ENCODE peak calls at places on chromosomes 3 and 15, in ten cellular contexts. C, Y, B, M, R, X, H, V, S and G are unnamed samples.

GRCh38 chr3:183298708-183299153 is 45.7 kb downstream of the B3GNT5 start:
- DNase-seq in X (no peak), C (no peak), M (peak; percentile 41), Y (peak; percentile 79), V (peak; percentile 66), H (peak; percentile 24), R (peak; percentile 94), S (peak; percentile 89), B (peak; percentile 68), G (peak; percentile 72)

GRCh38 chr3:57110797-57111196 is 50.3 kb downstream of the SPATA12 start:
- DNase-seq in Y (no peak), R (no peak), X (no peak), H (no peak), B (no peak), C (peak; percentile 27), V (no peak), M (no peak), S (no peak), G (no peak)

GRCh38 chr15:101198820-101199219 is 53.0 kb downstream of the CHSY1 start:
- DNase-seq in V (no peak), B (no peak), X (no peak), S (no peak), C (no peak), Y (no peak), H (no peak), R (peak; percentile 48), M (no peak), G (no peak)

GRCh38 chr15:34132881-34133280 is 31.0 kb downstream of the PGBD4 start:
- DNase-seq in M (no peak), S (no peak), R (peak; percentile 53), X (no peak), C (no peak), B (no peak), Y (peak; percentile 72), H (no peak), V (no peak), G (no peak)

GRCh38 chr3:195829897-195830254 is 18.1 kb upstream of the MUC4 start:
- DNase-seq in B (no peak), M (no peak), S (no peak), R (no peak), V (no peak), Y (no peak), X (no peak), C (no peak), H (no peak), G (no peak)

GRCh38 chr15:49235446-49236207 is 65.6 kb downstream of the GALK2 start:
- DNase-seq in B (peak; percentile 67), R (peak; percentile 92), X (peak; percentile 10), S (peak; percentile 89), Y (peak; percentile 52), M (peak; percentile 79), H (peak; percentile 19), C (peak; percentile 9), V (peak; percentile 51), G (no peak)

GRCh38 chr15:91116379-91117067 is 16.5 kb downstream of the SV2B start:
- DNase-seq in X (no peak), B (no peak), V (no peak), M (no peak), Y (no peak), H (no peak), S (no peak), C (peak; percentile 80), R (no peak), G (no peak)

GRCh38 chr3:55719508-55719907 is 232.4 kb upstream of the WNT5A start:
- DNase-seq in X (no peak), B (no peak), Y (no peak), H (no peak), V (no peak), M (no peak), R (no peak), S (peak; percentile 56), C (no peak), G (no peak)

GRCh38 chr15:75233504-75234190 is 24.5 kb upstream of the GOLGA6C start:
- DNase-seq in X (no peak), H (no peak), R (no peak), M (no peak), C (no peak), V (no peak), Y (no peak), S (no peak), B (no peak), G (no peak)

GRCh38 chr15:58329781-58330467 is 101.9 kb upstream of the LIPC start:
- DNase-seq in H (no peak), V (no peak), Y (no peak), M (no peak), S (no peak), X (no peak), R (no peak), C (no peak), B (peak; percentile 45), G (no peak)

GRCh38 chr15:65389226-65389625 is 11.4 kb upstream of the IGDCC3 start:
- DNase-seq in C (no peak), X (no peak), R (no peak), V (no peak), Y (no peak), M (no peak), H (no peak), B (no peak), S (no peak), G (no peak)

GRCh38 chr3:11300970-11301369 is 28.8 kb downstream of the ATG7 start:
- DNase-seq in R (peak; percentile 59), C (no peak), X (no peak), M (no peak), S (no peak), Y (no peak), B (no peak), V (no peak), H (no peak), G (no peak)

GRCh38 chr3:29381595-29381994 is 100.7 kb downstream of the RBMS3 start:
- DNase-seq in X (no peak), S (no peak), R (peak; percentile 51), V (no peak), Y (no peak), B (no peak), M (no peak), H (no peak), C (no peak), G (no peak)

GRCh38 chr15:58628206-58629057 is 121.1 kb downstream of the ADAM10 start:
- DNase-seq in R (no peak), M (peak; percentile 39), C (no peak), Y (no peak), X (no peak), V (no peak), S (peak; percentile 46), B (no peak), H (no peak), G (no peak)

GRCh38 chr3:117788086-117788485 is 1078.5 kb downstream of the TUSC7 start:
- DNase-seq in Y (peak; percentile 47), H (no peak), V (peak; percentile 24), X (no peak), S (peak; percentile 84), C (peak; percentile 2), R (peak; percentile 90), B (no peak), M (peak; percentile 28), G (no peak)

GRCh38 chr3:14548321-14548729 is 8.2 kb upstream of the GRIP2 start:
- DNase-seq in H (peak; percentile 52), C (no peak), Y (peak; percentile 27), B (peak; percentile 78), R (peak; percentile 56), V (no peak), M (peak; percentile 28), S (peak; percentile 82), X (peak; percentile 39), G (no peak)

GRCh38 chr15:55535436-55535835 is 27.4 kb upstream of the DNAAF4 start:
- DNase-seq in V (no peak), M (no peak), Y (no peak), H (no peak), B (no peak), X (no peak), C (no peak), R (no peak), S (no peak), G (no peak)

GRCh38 chr3:135106445-135106844 is 311.4 kb downstream of the EPHB1 start:
- DNase-seq in Y (no peak), H (no peak), R (peak; percentile 5), M (peak; percentile 15), B (peak; percentile 83), C (peak; percentile 85), X (no peak), V (no peak), S (peak; percentile 13), G (no peak)

GRCh38 chr15:65026756-65027155 is 2.7 kb downstream of the MTFMT start:
- DNase-seq in Y (no peak), M (no peak), S (no peak), B (no peak), C (no peak), H (no peak), R (no peak), V (no peak), X (no peak), G (no peak)

GRCh38 chr3:61715886-61716527 is 154.6 kb downstream of the PTPRG start:
- DNase-seq in R (no peak), H (no peak), Y (no peak), S (no peak), M (no peak), B (no peak), C (no peak), V (no peak), X (no peak), G (no peak)

GRCh38 chr3:60276615-60277014 is 974.6 kb downstream of the FHIT start:
- DNase-seq in V (no peak), Y (no peak), M (no peak), R (no peak), B (no peak), S (no peak), H (no peak), C (no peak), X (no peak), G (no peak)

GRCh38 chr15:28021281-28022039 is 77.7 kb downstream of the OCA2 start:
- DNase-seq in X (peak; percentile 5), H (no peak), S (peak; percentile 42), B (peak; percentile 90), R (peak; percentile 48), C (no peak), V (peak; percentile 82), M (peak; percentile 42), Y (peak; percentile 64), G (no peak)

GRCh38 chr15:66498501-66499386 is 1.2 kb upstream of the SNAPC5 start:
- DNase-seq in B (peak; percentile 24), S (peak; percentile 66), Y (no peak), C (no peak), X (no peak), R (peak; percentile 51), V (peak; percentile 24), H (no peak), M (no peak), G (no peak)